ENCODE peak calls at places on chromosomes 16 and 17, in eight cellular contexts. M, P, I, A, R, Y, B and W are unnamed samples.

GRCh38 chr17:15027853-15028252 is 237.3 kb downstream of the PMP22 start:
- ATAC-seq in M (no peak), P (no peak), I (no peak), A (no peak), R (no peak), Y (no peak), B (no peak), W (no peak)

GRCh38 chr16:86805210-86805609 is 226.9 kb downstream of the FOXL1 start:
- ATAC-seq in M (no peak), P (no peak), I (no peak), A (no peak), R (no peak), Y (no peak), B (no peak), W (no peak)

GRCh38 chr17:56172517-56172982 is 19.3 kb downstream of the ANKFN1 start:
- ATAC-seq in M (no peak), P (peak), I (no peak), A (no peak), R (peak), Y (peak), B (peak), W (peak)

GRCh38 chr16:88941933-88942909 is 34.8 kb downstream of the CBFA2T3 start:
- ATAC-seq in M (no peak), P (peak), I (peak), A (peak), R (peak), Y (peak), B (no peak), W (peak)

GRCh38 chr17:79038545-79039135 is 14.7 kb downstream of the C1QTNF1 start:
- ATAC-seq in M (no peak), P (no peak), I (peak), A (no peak), R (no peak), Y (no peak), B (peak), W (peak)

GRCh38 chr17:82170412-82170961 is 42.2 kb downstream of the CCDC57 start:
- ATAC-seq in M (peak), P (no peak), I (no peak), A (no peak), R (no peak), Y (no peak), B (peak), W (peak)

GRCh38 chr17:81040791-81041337 is 5.9 kb downstream of the BAIAP2 start:
- ATAC-seq in M (peak), P (peak), I (peak), A (peak), R (peak), Y (peak), B (no peak), W (no peak)

GRCh38 chr16:55876854-55877253 is 1.7 kb upstream of the CES5A start:
- ATAC-seq in M (no peak), P (peak), I (no peak), A (no peak), R (no peak), Y (no peak), B (no peak), W (no peak)

GRCh38 chr17:38572292-38572664 is 33.5 kb downstream of the SRCIN1 start:
- ATAC-seq in M (no peak), P (peak), I (no peak), A (no peak), R (no peak), Y (no peak), B (no peak), W (no peak)

GRCh38 chr17:20234266-20234665 is 225.1 kb downstream of the SPECC1 start:
- ATAC-seq in M (no peak), P (no peak), I (no peak), A (no peak), R (no peak), Y (no peak), B (no peak), W (no peak)

GRCh38 chr17:588519-588918 is 126.1 kb downstream of the VPS53 start:
- ATAC-seq in M (no peak), P (no peak), I (no peak), A (no peak), R (no peak), Y (no peak), B (no peak), W (no peak)

GRCh38 chr17:38748329-38749221 is at the start of gene PCGF2:
- ATAC-seq in M (no peak), P (peak), I (no peak), A (no peak), R (peak), Y (peak), B (peak), W (peak)

GRCh38 chr16:78504391-78504945 is 405.0 kb downstream of the WWOX start:
- ATAC-seq in M (no peak), P (no peak), I (no peak), A (no peak), R (no peak), Y (no peak), B (no peak), W (peak)

GRCh38 chr16:4356820-4357219 is 5.7 kb upstream of the PAM16 start:
- ATAC-seq in M (no peak), P (no peak), I (no peak), A (no peak), R (no peak), Y (no peak), B (no peak), W (no peak)

GRCh38 chr16:70162041-70162451 is 11.5 kb upstream of the CLEC18C start:
- ATAC-seq in M (no peak), P (peak), I (no peak), A (peak), R (peak), Y (no peak), B (no peak), W (no peak)
- TF ChIP-seq POLR2AphosphoS5 in M (peak), P (no peak), I (no peak), A (no peak), R (no peak), Y (no peak), B (no peak), W (no peak)

DNA sequence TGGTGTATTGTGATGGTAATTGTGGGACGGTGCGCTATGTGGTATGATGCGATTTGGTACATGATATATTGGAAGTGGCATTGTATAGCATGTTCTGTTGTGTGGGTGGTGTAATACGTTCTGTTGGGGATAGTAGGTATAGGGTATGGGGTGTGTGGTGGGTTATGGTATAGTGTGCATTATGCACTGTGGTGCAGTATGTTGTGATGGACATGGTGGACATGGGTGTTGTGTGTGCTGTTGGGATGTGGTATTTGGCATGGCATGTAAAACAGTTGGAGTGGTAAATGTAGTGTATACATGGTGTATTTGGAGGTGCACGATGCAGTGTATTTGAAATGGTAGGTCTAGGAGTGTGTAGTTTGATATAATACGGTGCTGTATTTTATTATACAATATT is 170.6 kb upstream of the CNTNAP4 start:
- ATAC-seq in M (no peak), P (no peak), I (no peak), A (no peak), R (no peak), Y (no peak), B (peak), W (no peak)
- H3K4me3 ChIP-seq in M (no peak), P (no peak), I (no peak), A (no peak), R (no peak), Y (no peak), B (no peak), W (no peak)

GRCh38 chr16:13480801-13481200 is 439.2 kb upstream of the ERCC4 start:
- ATAC-seq in M (no peak), P (no peak), I (no peak), A (no peak), R (no peak), Y (no peak), B (no peak), W (no peak)

GRCh38 chr16:13479549-13479948 is 440.4 kb upstream of the ERCC4 start:
- ATAC-seq in M (no peak), P (no peak), I (no peak), A (no peak), R (no peak), Y (no peak), B (no peak), W (no peak)

GRCh38 chr16:13478991-13479390 is 441.0 kb upstream of the ERCC4 start:
- ATAC-seq in M (no peak), P (no peak), I (no peak), A (no peak), R (no peak), Y (no peak), B (no peak), W (no peak)

GRCh38 chr16:13483121-13483520 is 436.8 kb upstream of the ERCC4 start:
- ATAC-seq in M (no peak), P (no peak), I (no peak), A (no peak), R (no peak), Y (no peak), B (no peak), W (no peak)
- H3K27ac ChIP-seq in M (no peak), P (no peak), I (no peak), A (no peak), R (no peak), Y (no peak), B (no peak), W (no peak)

GRCh38 chr17:47252209-47252608 is 1.4 kb upstream of the ITGB3 start:
- ATAC-seq in M (no peak), P (no peak), I (no peak), A (peak), R (no peak), Y (no peak), B (no peak), W (no peak)

GRCh38 chr17:47251421-47251940 is 2.1 kb upstream of the ITGB3 start:
- ATAC-seq in M (no peak), P (no peak), I (no peak), A (no peak), R (no peak), Y (peak), B (no peak), W (no peak)

GRCh38 chr17:47252766-47253512 is 688 bp upstream of the ITGB3 start:
- ATAC-seq in M (no peak), P (no peak), I (no peak), A (peak), R (no peak), Y (no peak), B (no peak), W (no peak)

GRCh38 chr17:47254403-47254943 is 846 bp downstream of the ITGB3 start:
- ATAC-seq in M (no peak), P (no peak), I (peak), A (no peak), R (peak), Y (peak), B (no peak), W (no peak)

DNA sequence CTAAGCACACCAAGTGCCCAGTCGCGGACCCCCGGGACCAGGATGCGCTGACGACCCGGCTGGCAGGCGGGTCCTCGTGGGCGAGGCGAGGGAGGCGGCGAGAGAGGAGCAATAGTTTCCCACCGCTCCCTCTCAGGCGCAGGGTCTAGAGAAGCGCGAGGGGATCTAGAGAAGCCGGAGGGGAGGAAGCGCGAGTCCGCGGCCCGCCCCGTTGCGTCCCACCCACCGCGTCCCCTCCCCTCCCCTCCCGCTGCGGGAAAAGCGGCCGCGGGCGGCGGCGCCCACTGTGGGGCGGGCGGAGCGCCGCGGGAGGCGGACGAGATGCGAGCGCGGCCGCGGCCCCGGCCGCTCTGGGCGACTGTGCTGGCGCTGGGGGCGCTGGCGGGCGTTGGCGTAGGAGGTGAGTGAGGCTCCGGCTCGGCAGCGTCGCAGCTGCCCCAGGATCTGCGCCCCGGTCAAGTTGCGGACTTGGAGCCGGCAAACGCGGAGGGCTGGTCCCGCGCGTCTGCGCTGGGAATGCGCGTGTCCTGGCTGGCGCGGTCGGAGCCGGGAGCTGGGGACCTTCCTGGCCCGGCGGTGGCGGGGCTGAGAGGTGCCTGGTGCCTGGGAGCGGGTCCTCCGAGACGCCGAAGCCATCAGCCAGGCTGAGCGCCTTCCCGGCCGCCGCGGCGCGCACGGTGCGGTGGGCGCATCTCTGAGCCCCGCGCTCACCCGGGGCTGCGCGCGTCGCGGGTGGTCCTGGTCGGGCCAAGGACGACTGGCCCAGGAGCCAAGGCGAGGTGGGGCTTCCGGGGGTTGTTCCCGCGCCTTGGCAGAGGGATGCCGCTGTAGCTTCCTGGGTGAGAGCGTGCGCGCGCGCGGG is at the start of gene ITGB3:
- ATAC-seq in M (peak), P (peak), I (peak), A (peak), R (peak), Y (peak), B (peak), W (peak)
- TF ChIP-seq POLR2AphosphoS5 in M (no peak), P (no peak), I (peak), A (no peak), R (peak), Y (no peak), B (no peak), W (peak)

DNA sequence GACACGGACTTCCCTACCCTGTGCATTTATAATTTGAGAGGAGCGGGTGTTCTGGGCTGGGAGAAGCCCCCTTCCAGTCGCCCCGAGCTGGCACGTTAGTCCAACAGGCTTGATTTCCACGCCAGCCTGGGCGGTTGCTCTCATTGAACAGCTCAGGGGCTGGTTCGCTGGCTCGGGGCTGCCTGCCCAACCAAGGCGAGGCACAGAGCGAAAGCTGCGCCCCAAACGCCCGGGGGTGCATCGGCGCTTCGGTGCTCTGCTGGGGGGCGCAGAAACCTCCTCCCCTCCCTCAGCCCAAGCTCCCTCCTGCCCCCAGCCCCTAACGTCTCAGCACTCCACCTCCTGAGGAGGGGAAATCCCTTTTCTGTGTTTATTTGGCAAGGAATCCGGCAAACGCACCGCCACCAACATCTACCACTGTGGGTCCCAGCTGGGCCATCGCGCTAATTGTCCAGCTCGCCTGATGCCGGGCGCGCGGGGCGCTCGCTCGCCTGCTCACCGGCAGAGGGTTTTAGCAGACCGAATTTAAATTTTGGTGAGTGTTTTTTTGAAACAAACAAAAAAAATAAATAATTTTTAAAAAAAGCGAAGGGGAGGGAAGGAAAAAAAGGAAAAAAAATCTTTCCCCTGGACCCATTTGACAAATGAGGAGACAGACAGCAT is 29.5 kb upstream of the RBFOX1 start:
- ATAC-seq in M (no peak), P (no peak), I (no peak), A (no peak), R (no peak), Y (peak), B (no peak), W (no peak)
- H3K4me3 ChIP-seq in M (no peak), P (no peak), I (no peak), A (no peak), R (no peak), Y (peak), B (no peak), W (no peak)

GRCh38 chr16:58047557-58048348 is 22.2 kb downstream of the MMP15 start:
- ATAC-seq in M (peak), P (no peak), I (no peak), A (no peak), R (no peak), Y (peak), B (no peak), W (no peak)
- H3K27ac ChIP-seq in M (no peak), P (no peak), I (no peak), A (no peak), R (no peak), Y (peak), B (no peak), W (peak)